ENCODE peak calls at places on chromosome 1, in eight cellular contexts. U, J, R, Y, Q, K, D and Z are unnamed samples.

GRCh38 chr1:46027788-46028573 is 104.4 kb downstream of the PIK3R3 start:
- DNase-seq in U (no peak), J (no peak), R (no peak), Y (no peak), Q (no peak), K (no peak), D (no peak), Z (no peak)

GRCh38 chr1:75954594-75954993 is 22.4 kb upstream of the ASB17 start:
- DNase-seq in U (no peak), J (no peak), R (peak; percentile 5), Y (no peak), Q (no peak), K (no peak), D (no peak), Z (no peak)

GRCh38 chr1:237065903-237066302 is 23.9 kb downstream of the RYR2 start:
- DNase-seq in U (no peak), J (no peak), R (no peak), Y (no peak), Q (no peak), K (no peak), D (no peak), Z (no peak)

GRCh38 chr1:203178821-203179220 is 3.2 kb upstream of the MYBPH start:
- DNase-seq in U (no peak), J (no peak), R (no peak), Y (no peak), Q (no peak), K (no peak), D (no peak), Z (no peak)

GRCh38 chr1:14929547-14930223 is 223.9 kb upstream of the TMEM51 start:
- DNase-seq in U (no peak), J (no peak), R (peak; percentile 72), Y (no peak), Q (peak; percentile 83), K (no peak), D (peak; percentile 32), Z (no peak)

GRCh38 chr1:164813781-164814180 is 254.8 kb downstream of the PBX1 start:
- DNase-seq in U (no peak), J (no peak), R (no peak), Y (no peak), Q (no peak), K (no peak), D (no peak), Z (no peak)

GRCh38 chr1:70034403-70034802 is 171.0 kb downstream of the LRRC40 start:
- DNase-seq in U (no peak), J (no peak), R (peak; percentile 70), Y (no peak), Q (no peak), K (peak; percentile 74), D (no peak), Z (peak; percentile 56)

GRCh38 chr1:235397733-235398132 is 30.5 kb downstream of the TBCE start:
- DNase-seq in U (no peak), J (no peak), R (peak; percentile 95), Y (no peak), Q (no peak), K (no peak), D (no peak), Z (peak; percentile 95)

GRCh38 chr1:102191723-102192122 is 195.0 kb upstream of the OLFM3 start:
- DNase-seq in U (no peak), J (no peak), R (peak; percentile 2), Y (no peak), Q (peak; percentile 33), K (peak; percentile 85), D (peak; percentile 37), Z (no peak)

GRCh38 chr1:175679931-175680652 is 63.3 kb downstream of the TNR start:
- DNase-seq in U (no peak), J (peak; percentile 79), R (no peak), Y (no peak), Q (no peak), K (no peak), D (no peak), Z (no peak)

GRCh38 chr1:84506729-84507453 is 510 bp upstream of the GNG5 start:
- DNase-seq in U (no peak), J (no peak), R (no peak), Y (no peak), Q (no peak), K (no peak), D (no peak), Z (no peak)

GRCh38 chr1:84504580-84505021 is 1.6 kb upstream of the SPATA1 start:
- DNase-seq in U (no peak), J (no peak), R (peak; percentile 90), Y (no peak), Q (no peak), K (peak; percentile 12), D (no peak), Z (peak; percentile 53)

GRCh38 chr1:84502892-84503291 is 3.3 kb upstream of the SPATA1 start:
- DNase-seq in U (no peak), J (no peak), R (no peak), Y (no peak), Q (no peak), K (no peak), D (no peak), Z (no peak)

GRCh38 chr1:84506002-84506728 is at the start of the genes GNG5 and SPATA1:
- DNase-seq in U (peak; percentile 100), J (peak; percentile 93), R (peak; percentile 93), Y (peak; percentile 98), Q (peak; percentile 99), K (peak; percentile 99), D (peak; percentile 99), Z (peak; percentile 84)

GRCh38 chr1:84505167-84506001 is 802 bp upstream of the SPATA1 start:
- DNase-seq in U (no peak), J (no peak), R (peak; percentile 8), Y (peak; percentile 52), Q (no peak), K (peak; percentile 88), D (peak; percentile 61), Z (peak; percentile 11)
- H3K4me3 ChIP-seq in U (peak overlapping the region; percentile 63), J (peak overlapping the region; percentile 86), R (peak overlapping the region; percentile 86), Y (peak overlapping the region; percentile 76), Q (peak overlapping the region; percentile 70), K (peak overlapping the region; percentile 93), D (peak overlapping the region; percentile 78), Z (peak overlapping the region; percentile 79)

DNA sequence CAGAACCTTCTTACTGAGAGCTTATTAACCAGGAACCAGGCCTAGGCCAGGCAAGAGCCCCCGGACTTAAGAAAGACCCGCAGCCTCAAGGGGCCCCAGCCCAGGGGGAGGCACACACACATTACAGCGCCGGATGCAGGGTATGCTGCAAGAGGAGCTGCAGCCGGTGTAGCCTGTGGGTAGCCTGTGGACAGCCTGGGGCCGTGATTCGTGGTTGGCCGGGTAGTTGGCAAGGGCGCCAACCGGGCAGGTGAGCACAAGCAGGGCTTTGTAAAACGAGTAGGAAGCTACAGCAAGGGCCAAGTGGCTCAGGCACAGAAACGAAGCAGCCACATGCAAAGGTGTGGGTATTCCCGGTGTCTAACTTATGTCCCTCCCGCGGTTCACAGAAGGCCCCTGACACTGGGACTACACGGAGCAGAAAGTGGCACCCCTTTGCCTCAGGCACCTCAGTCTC is 40.6 kb downstream of the KIAA1614 start:
- DNase-seq in U (peak; percentile 75), J (no peak), R (no peak), Y (no peak), Q (peak; percentile 35), K (no peak), D (peak; percentile 81), Z (no peak)
- H3K4me3 ChIP-seq in U (peak overlapping the region; percentile 22), J (peak overlapping the region; percentile 58), R (peak overlapping the region; percentile 37), Y (peak overlapping the region; percentile 53), Q (peak overlapping the region; percentile 67), K (no peak overlapping the region), D (peak overlapping the region; percentile 56), Z (peak overlapping the region; percentile 44)

DNA sequence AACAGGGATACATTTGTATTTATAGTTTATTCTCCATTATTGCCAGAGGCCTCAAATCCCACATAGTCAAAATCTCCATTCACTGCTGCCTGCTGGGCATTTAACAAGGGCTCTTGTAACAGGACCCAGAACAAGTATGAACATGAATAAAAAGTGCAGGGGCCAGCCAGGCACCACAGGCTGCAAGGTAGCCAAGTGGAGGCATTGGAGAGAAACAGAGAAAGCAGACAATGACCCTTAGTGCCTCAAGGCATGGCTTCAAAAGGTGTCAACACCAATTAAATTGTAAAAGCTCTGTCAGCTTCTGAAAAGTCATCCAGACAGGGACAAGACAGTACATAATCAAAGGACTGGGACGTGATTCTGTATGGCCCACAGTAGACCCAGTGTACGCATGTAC is 116.8 kb downstream of the ATP6V1G3 start:
- DNase-seq in U (no peak), J (no peak), R (no peak), Y (no peak), Q (no peak), K (no peak), D (no peak), Z (no peak)
- H3K4me3 ChIP-seq in U (no peak overlapping the region), J (no peak overlapping the region), R (no peak overlapping the region), Y (no peak overlapping the region), Q (no peak overlapping the region), K (no peak overlapping the region), D (no peak overlapping the region), Z (no peak overlapping the region)

GRCh38 chr1:50981741-50982140 is 11.7 kb downstream of the CDKN2C start:
- DNase-seq in U (no peak), J (no peak), R (no peak), Y (no peak), Q (no peak), K (no peak), D (no peak), Z (no peak)
- H3K4me3 ChIP-seq in U (peak overlapping the region; percentile 10), J (no peak overlapping the region), R (no peak overlapping the region), Y (peak overlapping the region; percentile 24), Q (no peak overlapping the region), K (no peak overlapping the region), D (no peak overlapping the region), Z (no peak overlapping the region)

DNA sequence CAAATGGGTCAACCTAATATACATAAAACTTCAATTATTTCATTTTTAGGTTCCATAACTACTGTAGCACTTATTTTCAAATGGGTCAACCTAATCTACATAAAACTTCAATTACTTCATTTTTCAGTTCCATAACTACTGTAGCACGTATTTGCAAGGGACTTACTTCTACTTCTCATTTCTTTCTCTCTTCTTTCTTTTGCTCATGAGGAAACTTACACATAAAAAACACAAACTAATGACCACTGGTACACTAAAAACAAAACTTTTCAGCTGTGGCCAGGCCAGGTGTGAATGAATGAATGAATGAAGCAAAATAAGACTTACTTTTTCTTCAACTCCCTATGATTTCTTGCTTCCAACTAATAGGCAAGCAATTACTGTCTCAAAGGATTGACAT is 11.7 kb downstream of the SYDE2 start:
- DNase-seq in U (no peak), J (no peak), R (no peak), Y (no peak), Q (no peak), K (no peak), D (no peak), Z (no peak)
- H3K4me3 ChIP-seq in U (no peak overlapping the region), J (no peak overlapping the region), R (no peak overlapping the region), Y (no peak overlapping the region), Q (no peak overlapping the region), K (no peak overlapping the region), D (no peak overlapping the region), Z (no peak overlapping the region)